ENCODE peak calls at places on chromosomes 1 and 21, in five cellular contexts. U is H7, G is stomach, H is fibroblast of lung, E is BJ. K is an unnamed sample.

GRCh38 chr1:7040969-7041368 is 255.7 kb downstream of the CAMTA1 start:
- DNase-seq in E (no peak), U (no peak), H (no peak), G (no peak), K (no peak)

GRCh38 chr1:184260382-184260781 is 126.4 kb upstream of the C1orf21 start:
- DNase-seq in U (no peak), H (peak; percentile 16), E (peak; percentile 69), G (no peak), K (peak; percentile 86)

GRCh38 chr1:109739738-109740614 is 862 bp downstream of the GSTM3 start:
- DNase-seq in G (peak; percentile 87), U (peak; percentile 95), E (no peak), H (peak; percentile 69), K (no peak)

GRCh38 chr1:235411489-235412486 is 44.6 kb downstream of the TBCE start:
- DNase-seq in U (no peak), E (no peak), G (peak; percentile 26), H (no peak), K (no peak)

GRCh38 chr1:156383023-156383422 is 14.0 kb downstream of the RHBG start:
- DNase-seq in E (no peak), G (peak; percentile 71), H (peak; percentile 47), U (peak; percentile 93), K (no peak)

GRCh38 chr1:89844236-89844807 is 23.5 kb downstream of the LRRC8D start:
- DNase-seq in G (no peak), U (no peak), E (no peak), H (peak; percentile 11), K (no peak)

GRCh38 chr1:207361910-207362309 is 40.4 kb downstream of the CD55 start:
- DNase-seq in G (no peak), U (no peak), E (no peak), H (no peak), K (no peak)

GRCh38 chr1:201260236-201260591 is 23.1 kb upstream of the PKP1 start:
- DNase-seq in E (no peak), G (no peak), H (no peak), U (no peak), K (no peak)

GRCh38 chr1:1204998-1205768 is 1.2 kb downstream of the TNFRSF18 start:
- DNase-seq in U (peak; percentile 69), E (no peak), G (no peak), H (no peak), K (no peak)

DNA sequence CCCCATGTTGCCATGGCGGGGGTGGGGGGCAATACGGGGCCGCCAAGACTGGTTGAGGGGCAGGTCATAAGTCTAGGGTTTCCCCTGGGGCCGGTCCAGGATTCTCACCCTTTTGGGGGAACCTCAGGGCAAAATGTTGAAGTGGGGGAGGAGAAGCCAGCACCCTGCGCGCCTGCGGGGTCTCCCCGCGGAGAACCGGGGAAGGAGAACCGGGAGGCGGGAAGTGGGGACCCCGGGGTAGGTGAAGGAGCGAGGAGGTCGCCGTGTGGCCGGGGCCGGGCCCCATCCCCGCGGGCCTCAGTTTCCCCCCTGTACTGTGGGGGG is 334 bp upstream of the ARHGEF10L start:
- DNase-seq in G (no peak), H (no peak), E (no peak), U (no peak), K (no peak)
- H3K4me3 ChIP-seq in G (peak overlapping the region; percentile 73), H (no peak overlapping the region), E (peak overlapping the region; percentile 72), U (peak overlapping the region; percentile 49), K (peak overlapping the region; percentile 46)

GRCh38 chr21:33848252-33848953 is 67.2 kb downstream of the ATP5PO start:
- DNase-seq in U (no peak), H (no peak), G (no peak), E (no peak), K (no peak)
- H3K4me3 ChIP-seq in U (no peak overlapping the region), H (no peak overlapping the region), G (no peak overlapping the region), E (no peak overlapping the region), K (no peak overlapping the region)

GRCh38 chr1:224503161-224504118 is 68.8 kb upstream of the WDR26 start:
- DNase-seq in H (peak; percentile 95), E (peak; percentile 66), U (peak; percentile 87), G (peak; percentile 97), K (no peak)
- H3K4me3 ChIP-seq in H (no peak overlapping the region), E (no peak overlapping the region), U (no peak overlapping the region), G (peak overlapping the region; percentile 16), K (no peak overlapping the region)

GRCh38 chr1:21256776-21257175 is 33.5 kb downstream of the ECE1 start:
- DNase-seq in H (no peak), E (no peak), U (no peak), G (no peak), K (no peak)
- H3K4me3 ChIP-seq in H (no peak overlapping the region), E (no peak overlapping the region), U (no peak overlapping the region), G (no peak overlapping the region), K (no peak overlapping the region)

GRCh38 chr1:200035956-200036615 is 8.6 kb downstream of the NR5A2 start:
- DNase-seq in U (peak; percentile 64), H (no peak), G (no peak), E (no peak), K (no peak)

GRCh38 chr1:200036616-200037270 is 9.2 kb downstream of the NR5A2 start:
- DNase-seq in H (no peak), U (no peak), G (no peak), E (no peak), K (no peak)

GRCh38 chr1:200034262-200034557 is 6.7 kb downstream of the NR5A2 start:
- DNase-seq in E (no peak), U (peak; percentile 41), H (no peak), G (no peak), K (no peak)

GRCh38 chr1:200034821-200035396 is 7.4 kb downstream of the NR5A2 start:
- DNase-seq in H (peak; percentile 48), U (peak; percentile 73), E (no peak), G (no peak), K (no peak)

GRCh38 chr1:200035397-200035955 is 8.0 kb downstream of the NR5A2 start:
- DNase-seq in G (no peak), U (peak; percentile 64), E (no peak), H (no peak), K (no peak)
- H3K4me3 ChIP-seq in G (peak overlapping the region; percentile 8), U (peak overlapping the region; percentile 62), E (no peak overlapping the region), H (no peak overlapping the region), K (peak overlapping the region; percentile 27)

DNA sequence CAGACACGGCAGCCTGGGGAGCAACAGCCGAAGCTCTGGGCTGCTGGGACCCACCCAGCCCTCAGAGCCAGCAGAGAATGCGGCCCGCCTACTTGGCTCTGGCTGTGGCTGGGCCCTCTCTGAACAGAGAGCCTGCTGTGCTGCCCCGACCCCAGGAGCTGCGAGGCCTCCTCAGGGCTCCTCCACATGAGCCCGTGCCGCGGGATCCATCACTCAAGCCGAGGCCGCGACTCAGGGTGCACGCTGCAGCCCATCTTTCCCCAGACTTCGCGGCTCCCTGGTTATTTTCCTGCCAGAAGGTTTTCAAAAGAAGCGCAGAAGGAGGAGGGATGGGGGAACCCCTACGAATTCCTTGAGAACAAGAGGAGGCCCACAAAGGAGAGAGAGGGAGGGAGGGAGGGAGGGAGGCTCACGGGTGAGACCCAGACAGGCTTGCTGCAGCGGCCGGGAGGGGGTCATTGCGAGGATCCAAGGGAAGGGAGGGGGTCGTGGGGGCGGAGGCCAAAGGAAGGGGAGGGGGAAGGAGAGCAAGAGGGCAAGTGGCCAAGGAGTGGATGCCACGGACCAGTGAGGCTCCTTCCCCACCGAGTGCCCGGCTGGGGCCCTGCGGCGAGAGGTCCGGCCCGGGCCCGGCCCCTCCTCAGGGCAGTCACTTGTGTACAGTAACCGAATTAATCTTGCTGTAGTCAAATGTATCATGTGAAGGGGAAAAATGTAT is 146.8 kb downstream of the CASZ1 start:
- DNase-seq in G (no peak), E (no peak), H (no peak), U (peak; percentile 95), K (no peak)
- H3K4me3 ChIP-seq in G (no peak overlapping the region), E (no peak overlapping the region), H (no peak overlapping the region), U (peak overlapping the region; percentile 10), K (no peak overlapping the region)

GRCh38 chr1:21553116-21553926 is 44.1 kb downstream of the ALPL start:
- DNase-seq in H (peak; percentile 74), G (no peak), U (peak; percentile 77), E (no peak), K (no peak)
- H3K4me3 ChIP-seq in H (no peak overlapping the region), G (no peak overlapping the region), U (no peak overlapping the region), E (no peak overlapping the region), K (no peak overlapping the region)

K was measured in AG04449.